ENCODE peak calls at places on chromosome X, in four cellular contexts. R is K562, J is GM12878, W is HepG2. Q is an unnamed sample.

GRCh38 chrX:153649178-153649914 is 2.3 kb downstream of the DUSP9 start:
- DNase-seq in R (peak; percentile 68), J (no peak), W (peak; percentile 70), Q (peak; percentile 81)

GRCh38 chrX:121110536-121110935 is 63.1 kb downstream of the GLUD2 start:
- DNase-seq in R (no peak), J (no peak), W (no peak), Q (no peak)

GRCh38 chrX:76183289-76184057 is 10.6 kb downstream of the PBDC1 start:
- DNase-seq in R (no peak), J (no peak), W (peak; percentile 59), Q (no peak)

GRCh38 chrX:49209434-49210251 is 9.7 kb upstream of the SYP start:
- DNase-seq in R (peak; percentile 37), J (no peak), W (no peak), Q (peak; percentile 73)

GRCh38 chrX:129523076-129524055 is at the start of gene SMARCA1:
- DNase-seq in R (no peak), J (no peak), W (peak; percentile 65), Q (peak; percentile 62)

GRCh38 chrX:17291141-17291900 is 83.7 kb upstream of the NHS start:
- DNase-seq in R (no peak), J (no peak), W (no peak), Q (peak; percentile 1)

GRCh38 chrX:46626566-46626965 is 53.0 kb downstream of the CHST7 start:
- DNase-seq in R (no peak), J (no peak), W (no peak), Q (no peak)

GRCh38 chrX:94600077-94600476 is 926.1 kb downstream of the FAM133A start:
- DNase-seq in R (no peak), J (no peak), W (no peak), Q (no peak)

GRCh38 chrX:131704136-131704695 is 160.3 kb downstream of the OR13H1 start:
- DNase-seq in R (peak; percentile 5), J (peak; percentile 87), W (no peak), Q (peak; percentile 6)

GRCh38 chrX:151697537-151697936 is 2.3 kb downstream of the PRRG3 start:
- DNase-seq in R (no peak), J (no peak), W (no peak), Q (no peak)

GRCh38 chrX:100980608-100981497 is 11.3 kb downstream of the ARL13A start:
- DNase-seq in R (peak; percentile 6), J (no peak), W (peak; percentile 39), Q (no peak)

GRCh38 chrX:110407910-110408545 is 49.4 kb downstream of the RTL9 start:
- DNase-seq in R (peak; percentile 82), J (no peak), W (peak; percentile 37), Q (peak; percentile 80)

GRCh38 chrX:307261-308111 is 11.1 kb downstream of the GTPBP6 start:
- DNase-seq in R (no peak), J (no peak), W (no peak), Q (peak; percentile 29)

GRCh38 chrX:139532834-139533233 is 2.3 kb downstream of the F9 start:
- DNase-seq in R (no peak), J (no peak), W (no peak), Q (no peak)

GRCh38 chrX:139538907-139539593 is 8.5 kb downstream of the F9 start:
- DNase-seq in R (no peak), J (no peak), W (no peak), Q (no peak)

GRCh38 chrX:139530550-139530949 is at the start of gene F9:
- DNase-seq in R (no peak), J (no peak), W (no peak), Q (no peak)

GRCh38 chrX:139533444-139533843 is 2.9 kb downstream of the F9 start:
- DNase-seq in R (no peak), J (no peak), W (no peak), Q (no peak)
- TF ChIP-seq JUNB in R (no peak), J (no peak), W (no peak), Q (no peak)

GRCh38 chrX:18617351-18617750 is 54.6 kb downstream of the RS1 start:
- DNase-seq in R (no peak), J (no peak), W (peak; percentile 82), Q (no peak)

GRCh38 chrX:18616688-18617087 is 55.2 kb downstream of the RS1 start:
- DNase-seq in R (no peak), J (no peak), W (no peak), Q (no peak)

GRCh38 chrX:18619288-18619687 is 52.6 kb downstream of the RS1 start:
- DNase-seq in R (no peak), J (no peak), W (no peak), Q (no peak)

GRCh38 chrX:18613930-18614639 is 57.8 kb downstream of the RS1 start:
- DNase-seq in R (no peak), J (no peak), W (no peak), Q (no peak)
- TF ChIP-seq EZH2 in R (no peak), J (no peak), W (no peak), Q (no peak)

GRCh38 chrX:2351321-2351720 is 149.5 kb downstream of the DHRSX start:
- DNase-seq in R (no peak), J (no peak), W (no peak), Q (no peak)
- TF ChIP-seq JUNB in R (no peak), J (no peak), W (no peak), Q (no peak)

GRCh38 chrX:119990995-119991787 is 47.6 kb upstream of the NKAP start:
- DNase-seq in R (no peak), J (no peak), W (no peak), Q (peak; percentile 47)
- TF ChIP-seq EZH2 in R (no peak), J (no peak), W (no peak), Q (peak; percentile 85)

DNA sequence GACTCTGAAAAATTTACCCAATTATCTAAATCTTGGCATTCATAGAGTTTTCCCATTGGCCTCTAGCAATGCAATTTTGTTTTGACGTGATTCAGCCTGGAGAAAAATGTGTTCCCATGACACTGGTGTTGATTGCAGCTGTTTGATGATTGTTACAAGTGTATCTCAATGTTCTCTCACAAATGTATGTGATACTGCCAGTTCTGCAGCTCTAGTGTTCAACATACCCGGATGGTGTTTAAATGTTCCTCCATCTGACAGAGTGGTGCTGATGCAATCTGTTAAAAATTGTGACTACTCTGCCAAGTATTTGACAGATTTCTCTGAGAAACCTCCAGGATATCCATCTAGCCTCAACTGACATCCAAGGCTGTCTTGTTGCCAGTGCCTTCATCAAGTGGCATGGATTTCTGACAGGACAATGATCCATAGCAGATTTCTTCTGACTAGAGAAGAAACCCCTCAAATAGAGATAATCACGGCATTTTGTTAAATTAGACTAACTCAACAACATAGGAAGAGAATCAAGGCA is 657.2 kb upstream of the DIAPH2 start:
- DNase-seq in R (no peak), J (no peak), W (no peak), Q (no peak)
- TF ChIP-seq JUNB in R (no peak), J (no peak), W (no peak), Q (no peak)

DNA sequence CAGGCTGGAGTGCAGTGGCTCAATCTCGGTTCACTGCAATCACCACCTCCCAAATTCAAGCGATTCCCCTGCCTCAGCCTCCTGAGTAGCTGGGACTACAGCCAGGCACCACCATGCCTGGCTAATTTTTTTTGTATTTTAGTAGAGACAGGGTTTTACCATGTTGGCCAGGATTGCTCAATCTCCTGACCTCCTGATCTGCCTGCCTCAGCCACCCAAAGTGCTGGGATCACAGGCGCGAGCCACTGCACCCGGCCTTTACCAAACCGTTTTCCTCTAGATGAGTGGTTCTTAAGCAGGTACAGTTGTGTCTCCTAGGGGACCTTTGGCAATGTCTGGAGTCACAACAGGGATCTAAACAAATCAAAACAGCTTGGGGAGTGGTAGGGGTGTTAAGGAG is 11.6 kb downstream of the AMELX start:
- DNase-seq in R (no peak), J (no peak), W (no peak), Q (no peak)
- TF ChIP-seq EZH2 in R (no peak), J (no peak), W (no peak), Q (no peak)

GRCh38 chrX:134883134-134883700 is 107.6 kb upstream of the SMIM10 start:
- DNase-seq in R (no peak), J (no peak), W (no peak), Q (no peak)
- TF ChIP-seq JUNB in R (no peak), J (no peak), W (no peak), Q (no peak)

Q was measured in GM23338.